ENCODE peak calls at places on chromosomes 2 and 18, in seven cellular contexts. R, G, F, N, V, L and D are unnamed samples.

GRCh38 chr18:49858309-49859005 is 45.1 kb upstream of the ACAA2 start:
- DNase-seq in N (peak), G (peak), L (peak), R (peak), F (peak), V (peak), D (peak)

GRCh38 chr2:152222975-152223638 is 47.5 kb upstream of the STAM2 start:
- DNase-seq in L (no peak), R (peak), V (no peak), F (no peak), N (no peak), G (peak), D (no peak)

GRCh38 chr2:172086349-172087190 is 1.3 kb downstream of the DLX1 start:
- DNase-seq in N (peak), V (no peak), R (peak), L (peak), G (peak), F (no peak), D (peak)

GRCh38 chr2:15875969-15876705 is 64.2 kb upstream of the MYCN start:
- DNase-seq in L (no peak), R (no peak), V (no peak), F (no peak), G (no peak), N (no peak), D (no peak)

GRCh38 chr2:101255501-101255900 is 2.8 kb downstream of the CNOT11 start:
- DNase-seq in F (no peak), V (no peak), L (no peak), N (no peak), G (peak), R (no peak), D (no peak)

GRCh38 chr2:152369176-152369860 is 34.3 kb downstream of the FMNL2 start:
- DNase-seq in R (no peak), G (no peak), V (no peak), F (no peak), N (no peak), L (no peak), D (no peak)

GRCh38 chr2:165594935-165595255 is 125.4 kb downstream of the CSRNP3 start:
- DNase-seq in L (no peak), V (no peak), G (no peak), F (no peak), N (no peak), R (no peak), D (no peak)

GRCh38 chr2:219987830-219988229 is 360.4 kb downstream of the SLC4A3 start:
- DNase-seq in L (no peak), V (no peak), F (no peak), G (peak), N (no peak), R (no peak), D (no peak)

GRCh38 chr2:63050186-63050915 is at the start of gene OTX1:
- DNase-seq in L (peak), V (peak), R (peak), N (peak), G (peak), F (peak), D (peak)

GRCh38 chr2:238596571-238597551 is 170.1 kb downstream of the ASB1 start:
- DNase-seq in L (no peak), R (no peak), N (no peak), F (no peak), V (no peak), G (peak), D (no peak)

GRCh38 chr2:204691911-204692510 is 146.7 kb downstream of the PARD3B start:
- DNase-seq in G (peak), V (no peak), L (peak), N (no peak), R (peak), F (peak), D (peak)

GRCh38 chr18:32373995-32374394 is 96.7 kb downstream of the GAREM1 start:
- DNase-seq in G (peak), V (no peak), L (no peak), N (no peak), F (no peak), R (no peak), D (no peak)

GRCh38 chr2:88057437-88057844 is 1.9 kb upstream of the KRCC1 start:
- DNase-seq in F (no peak), N (no peak), L (no peak), R (no peak), V (no peak), G (no peak), D (no peak)

GRCh38 chr18:7272268-7273049 is 41.6 kb downstream of the LRRC30 start:
- DNase-seq in L (peak), R (peak), F (peak), G (peak), V (peak), N (peak), D (peak)

GRCh38 chr2:176892818-176893217 is 319.8 kb upstream of the HNRNPA3 start:
- DNase-seq in R (no peak), G (no peak), L (no peak), V (no peak), F (no peak), N (no peak), D (no peak)

GRCh38 chr2:130963849-130964793 is 127.4 kb downstream of the ARHGEF4 start:
- DNase-seq in R (peak), G (peak), F (no peak), L (peak), V (no peak), N (peak), D (peak)

GRCh38 chr2:178074123-178075005 is 1.8 kb upstream of the PDE11A start:
- DNase-seq in V (no peak), N (no peak), R (no peak), F (no peak), L (no peak), G (no peak), D (no peak)

GRCh38 chr18:64365106-64365505 is 216.2 kb upstream of the LINC00305 start:
- DNase-seq in L (no peak), R (no peak), F (no peak), V (no peak), G (no peak), N (no peak), D (no peak)

GRCh38 chr2:225725726-225726125 is 326.2 kb downstream of the NYAP2 start:
- DNase-seq in G (no peak), V (no peak), N (no peak), R (no peak), F (no peak), L (no peak), D (no peak)

GRCh38 chr18:76993085-76993382 is 139.5 kb downstream of the MBP start:
- DNase-seq in R (no peak), F (no peak), N (no peak), G (no peak), V (no peak), L (no peak), D (no peak)

GRCh38 chr2:11337909-11338308 is 6.5 kb downstream of the ROCK2 start:
- DNase-seq in L (no peak), F (no peak), N (no peak), V (no peak), G (no peak), R (no peak), D (no peak)

GRCh38 chr2:62344472-62344871 is 148.6 kb downstream of the B3GNT2 start:
- DNase-seq in R (no peak), V (no peak), N (no peak), F (peak), L (no peak), G (peak), D (no peak)

GRCh38 chr2:206824993-206825392 is 59.6 kb downstream of the FASTKD2 start:
- DNase-seq in G (no peak), F (no peak), R (no peak), L (no peak), N (no peak), V (no peak), D (no peak)

GRCh38 chr2:219747637-219748036 is 120.2 kb downstream of the SLC4A3 start:
- DNase-seq in R (no peak), V (no peak), F (no peak), L (no peak), N (no peak), G (no peak), D (no peak)

GRCh38 chr2:120344214-120344990 is 1.5 kb upstream of the INHBB start:
- DNase-seq in L (peak), V (no peak), N (peak), G (peak), F (no peak), R (peak), D (peak)

GRCh38 chr2:183149489-183149888 is 25.2 kb downstream of the NUP35 start:
- DNase-seq in G (no peak), L (no peak), N (no peak), F (no peak), V (no peak), R (peak), D (no peak)

GRCh38 chr2:28767367-28767766 is 15.7 kb downstream of the PPP1CB start:
- DNase-seq in F (no peak), V (no peak), N (no peak), G (no peak), L (no peak), R (no peak), D (no peak)

GRCh38 chr2:144084114-144084661 is 435.7 kb downstream of the ZEB2 start:
- DNase-seq in G (peak), L (no peak), N (no peak), F (no peak), V (no peak), R (no peak), D (no peak)

GRCh38 chr2:201158111-201158929 is 24.6 kb upstream of the CASP10 start:
- DNase-seq in G (peak), L (peak), F (peak), N (peak), R (peak), V (peak), D (peak)

GRCh38 chr2:219409619-219410018 is 8.6 kb upstream of the DES start:
- DNase-seq in N (no peak), V (no peak), L (no peak), G (no peak), R (no peak), F (no peak), D (no peak)

GRCh38 chr2:128371648-128372345 is 53.1 kb upstream of the HS6ST1 start:
- DNase-seq in N (no peak), L (no peak), F (peak), R (no peak), G (no peak), V (no peak), D (no peak)

GRCh38 chr2:10919776-10920606 is 8.3 kb downstream of the KCNF1 start:
- DNase-seq in L (no peak), N (no peak), G (no peak), F (no peak), V (no peak), R (no peak), D (no peak)

GRCh38 chr2:43199492-43200481 is 26.6 kb downstream of the ZFP36L2 start:
- DNase-seq in G (peak), N (no peak), F (no peak), R (no peak), V (no peak), L (no peak), D (no peak)

GRCh38 chr2:64910972-64911433 is 78.2 kb upstream of the SLC1A4 start:
- DNase-seq in R (no peak), G (no peak), N (no peak), V (no peak), F (no peak), L (no peak), D (no peak)

GRCh38 chr2:69946351-69947077 is 14.9 kb downstream of the ASPRV1 start:
- DNase-seq in G (peak), V (no peak), L (no peak), N (no peak), R (no peak), F (peak), D (no peak)

GRCh38 chr2:126623000-126623399 is 33.0 kb upstream of the GYPC start:
- DNase-seq in R (no peak), N (no peak), F (no peak), V (no peak), G (no peak), L (no peak), D (no peak)

GRCh38 chr2:169363027-169363569 is 764 bp upstream of the LRP2 start:
- DNase-seq in R (peak), L (no peak), N (no peak), F (no peak), G (no peak), V (no peak), D (peak)

GRCh38 chr2:239378021-239378917 is 22.6 kb downstream of the HDAC4 start:
- DNase-seq in G (no peak), V (peak), L (no peak), F (no peak), N (peak), R (no peak), D (no peak)

GRCh38 chr2:168039885-168040284 is 207.5 kb downstream of the STK39 start:
- DNase-seq in V (no peak), G (no peak), F (no peak), L (no peak), N (no peak), R (no peak), D (no peak)

GRCh38 chr2:230068658-230069080 is at the start of gene SLC16A14:
- DNase-seq in R (peak), F (peak), G (peak), V (no peak), N (no peak), L (peak), D (peak)
- TF ChIP-seq CTCF in R (peak), F (peak), G (peak), V (peak), N (no peak), L (no peak), D (peak)

GRCh38 chr18:9897129-9897528 is 11.4 kb downstream of the TXNDC2 start:
- DNase-seq in F (no peak), L (no peak), G (no peak), V (no peak), R (no peak), N (no peak), D (no peak)
- TF ChIP-seq CTCF in F (no peak), L (no peak), G (no peak), V (no peak), R (no peak), N (no peak), D (no peak)

DNA sequence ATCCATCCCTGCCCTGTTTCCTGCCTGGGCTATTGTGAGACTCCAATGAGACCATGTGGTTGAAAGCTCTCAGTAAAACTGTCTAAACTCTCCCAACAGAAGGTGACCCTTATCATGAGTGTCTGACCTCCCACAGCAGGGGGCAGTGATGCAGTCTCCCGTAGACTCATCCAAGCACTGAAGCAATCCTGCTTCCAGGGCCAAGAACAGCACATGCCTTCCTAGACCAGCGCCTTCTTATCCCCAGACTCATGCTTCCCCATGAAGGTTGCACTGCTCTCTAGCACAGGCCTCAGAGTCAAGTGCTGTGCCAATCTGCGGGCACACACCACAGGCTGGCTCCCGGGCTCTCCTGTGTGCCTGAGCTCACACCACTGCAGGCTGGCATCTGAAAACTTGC is 112.3 kb downstream of the TNS1 start:
- DNase-seq in R (peak), V (no peak), G (no peak), N (peak), F (no peak), L (peak), D (no peak)
- TF ChIP-seq CTCF in R (peak), V (peak), G (peak), N (peak), F (no peak), L (peak), D (peak)

GRCh38 chr2:158321264-158321663 is 135.3 kb downstream of the CCDC148 start:
- DNase-seq in N (no peak), G (peak), F (no peak), L (no peak), R (no peak), V (no peak), D (no peak)

GRCh38 chr2:158323381-158323780 is 133.2 kb downstream of the CCDC148 start:
- DNase-seq in R (no peak), L (no peak), G (no peak), V (no peak), N (no peak), F (no peak), D (no peak)

GRCh38 chr2:158315803-158316413 is 140.6 kb downstream of the CCDC148 start:
- DNase-seq in N (no peak), F (peak), V (no peak), G (no peak), L (no peak), R (no peak), D (no peak)

GRCh38 chr2:158317642-158318041 is 138.9 kb downstream of the CCDC148 start:
- DNase-seq in N (no peak), G (no peak), F (peak), L (no peak), R (no peak), V (no peak), D (no peak)

GRCh38 chr2:158319269-158319668 is 137.3 kb downstream of the CCDC148 start:
- DNase-seq in G (no peak), N (no peak), F (no peak), L (no peak), V (no peak), R (no peak), D (no peak)
- TF ChIP-seq CTCF in G (no peak), N (no peak), F (no peak), L (no peak), V (no peak), R (no peak), D (no peak)

DNA sequence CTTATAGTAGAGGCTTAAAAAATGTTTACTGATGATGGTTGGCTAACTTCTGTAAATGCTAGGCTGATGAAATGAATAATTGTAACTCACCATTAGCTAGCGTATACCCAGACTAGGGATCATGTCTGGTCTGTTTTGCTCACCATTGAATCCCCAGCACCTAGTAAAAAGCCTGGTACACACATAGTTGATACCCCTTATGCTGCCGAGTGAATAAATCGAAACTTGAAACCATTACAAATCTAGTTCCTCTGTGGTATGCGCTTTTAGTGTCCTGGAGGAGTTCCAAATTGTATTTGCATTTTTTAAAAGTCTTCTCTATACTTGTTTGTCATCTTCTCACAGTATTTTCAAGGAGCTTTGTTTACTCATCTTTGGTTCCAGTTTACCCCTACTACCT is 1.3 kb downstream of the TAF1B start:
- DNase-seq in R (no peak), F (peak), G (peak), N (no peak), V (no peak), L (no peak), D (no peak)
- TF ChIP-seq CTCF in R (no peak), F (no peak), G (no peak), N (no peak), V (no peak), L (no peak), D (no peak)